ENCODE peak calls at places on chromosomes 3 and 15, in six cellular contexts. U is activated naive CD8-positive, alpha-beta T cell treated with anti-CD3 and anti-CD28 coated beads, Interleukin-2, amount 50 U/mL, for 24 hours; G is amygdala; V is neural crest cell; M is left lung; J is activated CD4-positive, CD25-positive, alpha-beta regulatory T cell treated with anti-CD3 and anti-CD28 coated beads, Interleukin-2, amount 50 U/mL, for 72 hours. N is an unnamed sample.

GRCh38 chr15:90000175-90000923 is 775 bp upstream of the ZNF710 start:
- DNase-seq in G (peak), M (no peak), J (no peak), U (no peak), V (peak), N (peak)

GRCh38 chr15:30043211-30043655 is 39.5 kb upstream of the GOLGA8J start:
- DNase-seq in V (no peak), M (no peak), U (no peak), G (no peak), J (no peak), N (peak)

GRCh38 chr3:46866720-46867549 is 3.7 kb upstream of the MYL3 start:
- DNase-seq in G (peak), M (peak), U (peak), J (peak), V (peak), N (peak)

GRCh38 chr15:58260911-58261267 is 122.7 kb downstream of the AQP9 start:
- DNase-seq in U (no peak), M (no peak), J (no peak), V (no peak), G (no peak), N (peak)

GRCh38 chr15:73983211-73983727 is 8.8 kb downstream of the STOML1 start:
- DNase-seq in M (peak), G (no peak), V (no peak), U (no peak), J (no peak), N (peak)

GRCh38 chr15:60757831-60758570 is 279.1 kb upstream of the ICE2 start:
- DNase-seq in J (no peak), V (no peak), G (no peak), U (no peak), M (no peak), N (no peak)

GRCh38 chr3:126995926-126996512 is 13.1 kb downstream of the PLXNA1 start:
- DNase-seq in M (no peak), V (no peak), U (no peak), J (no peak), G (no peak), N (no peak)

GRCh38 chr3:68919000-68919399 is 13.3 kb downstream of the TAFA4 start:
- DNase-seq in M (no peak), V (no peak), U (no peak), J (no peak), G (no peak), N (peak)

GRCh38 chr3:134336587-134336986 is 37.7 kb downstream of the AMOTL2 start:
- DNase-seq in U (no peak), V (no peak), M (peak), G (no peak), J (no peak), N (peak)

N was measured in AG10803.